ENCODE peak calls at places on chromosomes 13 and 19, in ten cellular contexts. C, J, R, S, P, A, M, B, V and F are unnamed samples.

GRCh38 chr19:33373701-33374405 is at the start of gene CEBPG:
- DNase-seq in R (no peak), P (peak; percentile 71), A (no peak), V (peak; percentile 43), J (peak; percentile 72), S (peak; percentile 45), C (peak; percentile 66), M (peak; percentile 88), B (peak; percentile 69), F (peak; percentile 48)

GRCh38 chr19:38736036-38736412 is 8.2 kb downstream of the CAPN12 start:
- DNase-seq in S (no peak), R (peak; percentile 50), C (peak; percentile 61), P (peak; percentile 81), A (peak; percentile 84), M (peak; percentile 89), V (no peak), B (peak; percentile 58), J (no peak), F (no peak)

GRCh38 chr19:41847351-41848105 is 2.7 kb downstream of the DMRTC2 start:
- DNase-seq in M (no peak), A (no peak), V (no peak), J (no peak), S (no peak), P (no peak), R (no peak), C (no peak), B (no peak), F (no peak)

GRCh38 chr19:19418548-19419260 is 13.2 kb downstream of the GATAD2A start:
- DNase-seq in C (no peak), J (no peak), R (no peak), M (no peak), S (no peak), V (no peak), P (no peak), B (no peak), A (no peak), F (no peak)

GRCh38 chr13:53123536-53123935 is 94.9 kb downstream of the OLFM4 start:
- DNase-seq in A (no peak), V (no peak), M (no peak), S (no peak), J (no peak), R (no peak), P (no peak), C (no peak), B (no peak), F (no peak)

GRCh38 chr13:95948646-95949045 is 104.6 kb downstream of the UGGT2 start:
- DNase-seq in J (no peak), B (no peak), S (no peak), V (no peak), A (no peak), M (no peak), R (no peak), C (no peak), P (no peak), F (peak; percentile 33)

GRCh38 chr19:23983406-23983805 is 68.7 kb downstream of the ZNF726 start:
- DNase-seq in B (no peak), P (no peak), S (no peak), C (no peak), R (no peak), J (no peak), A (no peak), V (no peak), M (no peak), F (no peak)

GRCh38 chr13:41716236-41716635 is 244.7 kb downstream of the VWA8 start:
- DNase-seq in R (no peak), A (no peak), S (no peak), V (no peak), J (no peak), M (no peak), C (no peak), P (no peak), B (no peak), F (peak; percentile 14)

GRCh38 chr13:44470623-44471562 is 97.3 kb downstream of the SERP2 start:
- DNase-seq in B (no peak), J (peak; percentile 72), V (peak; percentile 59), C (no peak), R (no peak), P (no peak), S (no peak), M (peak; percentile 41), A (peak; percentile 37), F (peak; percentile 13)

GRCh38 chr13:112065521-112065866 is 1.5 kb upstream of the SOX1 start:
- DNase-seq in B (peak; percentile 19), S (no peak), J (no peak), M (no peak), C (no peak), A (no peak), V (no peak), R (no peak), P (no peak), F (no peak)

GRCh38 chr13:97448503-97449251 is 14.7 kb downstream of the RAP2A start:
- DNase-seq in M (no peak), B (no peak), V (no peak), R (no peak), C (no peak), S (no peak), J (no peak), P (no peak), A (no peak), F (no peak)

GRCh38 chr19:10122066-10122465 is 2.4 kb upstream of the EIF3G start:
- DNase-seq in J (no peak), A (no peak), S (no peak), B (no peak), M (no peak), R (no peak), P (no peak), V (no peak), C (no peak), F (no peak)